ENCODE peak calls at places on chromosomes 3 and 15, in eight cellular contexts. J is heart left ventricle, Z is fibroblast of lung, H is lower lobe of right lung, E is IMR-90, T is cardiac fibroblast, D is AG04450, X is fibroblast of pulmonary artery. V is an unnamed sample.

GRCh38 chr3:195395208-195395816 is 47.5 kb downstream of the ACAP2 start:
- DNase-seq in X (no peak), E (no peak), T (no peak), D (no peak), J (no peak), Z (no peak), H (no peak), V (no peak)

GRCh38 chr3:13644341-13645082 is 95.6 kb downstream of the FBLN2 start:
- DNase-seq in H (no peak), D (no peak), J (no peak), X (no peak), E (peak), T (peak), Z (peak), V (no peak)

GRCh38 chr3:3665546-3665945 is 133.7 kb upstream of the LRRN1 start:
- DNase-seq in J (no peak), Z (peak), T (no peak), X (no peak), E (no peak), H (no peak), D (no peak), V (no peak)

GRCh38 chr3:134600685-134601502 is 49.9 kb downstream of the KY start:
- DNase-seq in J (peak), X (peak), D (no peak), E (peak), Z (peak), H (peak), T (peak), V (peak)

GRCh38 chr3:32817195-32817560 is 619 bp upstream of the TRIM71 start:
- DNase-seq in T (no peak), E (no peak), H (no peak), D (no peak), J (no peak), Z (no peak), X (no peak), V (no peak)

GRCh38 chr3:192570315-192570714 is 157.0 kb downstream of the FGF12 start:
- DNase-seq in E (no peak), X (no peak), J (no peak), T (no peak), Z (no peak), H (no peak), D (no peak), V (no peak)

GRCh38 chr3:172903642-172904041 is 153.1 kb downstream of the ECT2 start:
- DNase-seq in X (no peak), J (no peak), D (no peak), E (no peak), T (no peak), H (no peak), Z (no peak), V (no peak)

GRCh38 chr3:129344540-129345220 is 66.0 kb downstream of the HMCES start:
- DNase-seq in X (peak), Z (no peak), E (no peak), H (no peak), J (no peak), D (no peak), T (no peak), V (no peak)

GRCh38 chr3:113245775-113246174 is 34.4 kb downstream of the BOC start:
- DNase-seq in J (peak), T (peak), D (no peak), H (no peak), X (peak), E (peak), Z (peak), V (no peak)

GRCh38 chr3:36212291-36212690 is 168.0 kb upstream of the STAC start:
- DNase-seq in E (no peak), H (no peak), T (peak), Z (peak), X (peak), D (no peak), J (no peak), V (no peak)

GRCh38 chr3:71478568-71478967 is 105.0 kb downstream of the FOXP1 start:
- DNase-seq in H (no peak), E (peak), T (peak), D (no peak), J (no peak), Z (peak), X (no peak), V (no peak)

GRCh38 chr15:76968310-76968709 is 26.6 kb upstream of the PSTPIP1 start:
- DNase-seq in T (peak), H (no peak), E (peak), D (no peak), X (peak), Z (peak), J (no peak), V (no peak)

GRCh38 chr3:15427182-15427880 is at the start of the genes EAF1 and METTL6:
- DNase-seq in D (peak), Z (peak), X (peak), E (peak), H (peak), J (peak), T (peak), V (peak)

GRCh38 chr15:49238342-49238741 is 68.3 kb downstream of the GALK2 start:
- DNase-seq in E (peak), Z (peak), T (peak), D (peak), H (no peak), J (no peak), X (peak), V (no peak)

GRCh38 chr3:40847571-40847992 is 322.8 kb downstream of the ZNF621 start:
- DNase-seq in J (peak), E (no peak), X (peak), D (no peak), H (no peak), T (peak), Z (peak), V (no peak)
- TF ChIP-seq CTCF in J (peak), E (no peak), X (peak), D (no peak), H (no peak), T (no peak), Z (no peak), V (no peak)

GRCh38 chr3:158261371-158261991 is 151.6 kb downstream of the RSRC1 start:
- DNase-seq in H (no peak), J (no peak), D (no peak), E (no peak), T (peak), Z (no peak), X (peak), V (no peak)
- TF ChIP-seq CTCF in H (no peak), J (no peak), D (no peak), E (peak), T (no peak), Z (peak), X (peak), V (no peak)

GRCh38 chr15:83747050-83747717 is 93.3 kb downstream of the ADAMTSL3 start:
- DNase-seq in J (peak), Z (peak), D (no peak), H (no peak), E (peak), T (peak), X (peak), V (no peak)
- TF ChIP-seq CTCF in J (peak), Z (peak), D (peak), H (peak), E (no peak), T (peak), X (peak), V (no peak)

DNA sequence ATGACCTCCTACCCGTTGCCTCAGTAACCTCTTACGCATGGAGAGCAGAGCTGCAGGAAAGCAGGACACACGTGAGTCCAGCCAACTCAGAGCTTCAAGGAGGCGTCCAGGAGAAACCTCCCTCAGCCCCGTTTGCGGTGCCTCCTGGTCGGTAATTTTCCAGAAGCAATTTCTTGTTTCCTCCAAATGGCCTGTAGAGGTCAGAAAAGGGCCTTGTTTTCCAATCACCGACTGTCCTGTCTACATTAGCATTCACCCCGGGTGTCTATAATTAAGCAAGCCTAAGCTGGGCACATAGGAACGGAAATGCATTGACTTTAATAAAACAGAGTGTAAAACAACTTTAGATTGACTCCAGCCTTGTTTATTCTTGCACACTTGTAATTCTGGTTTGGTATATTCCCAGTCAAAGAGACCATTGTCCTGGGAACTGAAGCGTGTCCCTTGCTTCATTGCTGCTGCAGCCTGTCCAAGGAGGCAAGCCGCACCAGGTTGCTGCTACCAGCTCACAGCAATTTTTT is 836.2 kb downstream of the AGBL1 start:
- DNase-seq in X (peak), Z (peak), T (peak), E (peak), J (peak), H (no peak), D (peak), V (no peak)
- TF ChIP-seq CTCF in X (peak), Z (peak), T (peak), E (peak), J (peak), H (peak), D (peak), V (no peak)

GRCh38 chr15:81106560-81106959 is 27.5 kb upstream of the CFAP161 start:
- DNase-seq in J (peak), Z (peak), X (peak), H (no peak), T (peak), E (peak), D (peak), V (peak)
- TF ChIP-seq CTCF in J (peak), Z (peak), X (peak), H (peak), T (peak), E (peak), D (peak), V (peak)

DNA sequence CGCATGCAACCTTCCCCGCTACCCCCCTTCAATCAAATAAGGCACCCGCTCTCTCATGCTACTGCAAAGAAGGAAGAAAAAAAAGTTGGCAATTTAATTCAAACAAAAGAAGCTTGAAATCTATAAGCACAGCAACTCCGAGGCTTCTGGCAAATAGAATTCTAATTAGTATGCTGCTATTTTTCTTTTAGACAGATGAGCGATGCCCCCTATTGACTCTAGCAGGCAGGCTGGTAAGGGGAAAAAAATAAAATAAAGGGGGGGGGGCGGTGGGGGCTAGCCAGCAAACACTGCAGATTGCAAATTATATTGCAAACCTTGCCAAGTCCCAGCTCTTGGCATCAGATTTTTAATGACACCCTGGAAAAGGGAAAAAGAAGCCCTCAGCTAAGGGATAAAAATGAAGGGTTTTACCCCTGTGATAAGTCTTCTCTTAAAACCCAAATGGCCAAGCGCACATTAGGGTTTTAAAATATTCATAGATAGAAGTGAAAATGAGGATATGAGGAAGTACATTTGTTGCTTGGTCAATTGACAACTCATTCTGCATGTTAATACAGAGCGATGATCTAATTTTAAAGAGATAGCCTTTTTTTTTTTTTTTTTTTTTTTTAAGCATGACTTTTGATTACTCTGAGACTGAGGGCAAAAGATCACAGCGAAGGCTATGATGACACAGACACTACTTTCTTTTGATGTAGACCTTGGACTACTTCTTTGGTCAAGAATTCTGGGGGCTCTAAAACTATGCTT is 255.3 kb downstream of the NR2F2 start:
- DNase-seq in Z (peak), D (no peak), H (no peak), J (no peak), X (peak), E (peak), T (peak), V (no peak)
- TF ChIP-seq CTCF in Z (peak), D (peak), H (no peak), J (no peak), X (peak), E (peak), T (peak), V (no peak)

GRCh38 chr15:35697549-35698299 is 151.8 kb upstream of the DPH6 start:
- DNase-seq in X (peak), Z (peak), E (peak), T (peak), D (peak), J (no peak), H (no peak), V (no peak)
- TF ChIP-seq CTCF in X (peak), Z (no peak), E (no peak), T (no peak), D (no peak), J (no peak), H (no peak), V (no peak)

GRCh38 chr3:45137656-45138181 is 8.5 kb downstream of the CDCP1 start:
- DNase-seq in H (no peak), D (no peak), Z (peak), T (peak), J (no peak), X (peak), E (no peak), V (no peak)
- TF ChIP-seq CTCF in H (no peak), D (no peak), Z (no peak), T (no peak), J (no peak), X (no peak), E (no peak), V (no peak)

V was measured in natural killer cell.